ENCODE peak calls at places on chromosomes 2 and 18, in four cellular contexts. S, T, P and L are unnamed samples.

GRCh38 chr18:48326901-48327675 is 82.1 kb downstream of the ZBTB7C start:
- DNase-seq in S (peak; percentile 41), T (no peak), P (no peak), L (no peak)

GRCh38 chr2:69253893-69254292 is 133.1 kb downstream of the GFPT1 start:
- DNase-seq in S (peak; percentile 100), T (no peak), P (no peak), L (no peak)

GRCh38 chr2:65228249-65228750 is 669 bp downstream of the ACTR2 start:
- DNase-seq in S (peak; percentile 49), T (no peak), P (peak; percentile 34), L (no peak)

GRCh38 chr2:171505374-171505773 is 16.9 kb upstream of the CYBRD1 start:
- DNase-seq in S (peak; percentile 43), T (no peak), P (no peak), L (no peak)

GRCh38 chr2:66434679-66435548 is at the start of gene MEIS1:
- DNase-seq in S (peak; percentile 99), T (peak; percentile 85), P (no peak), L (peak; percentile 85)

GRCh38 chr2:23418490-23418911 is 33.5 kb downstream of the KLHL29 start:
- DNase-seq in S (peak; percentile 76), T (no peak), P (no peak), L (peak; percentile 32)

GRCh38 chr2:60565472-60565871 is 12.0 kb upstream of the BCL11A start:
- DNase-seq in S (peak; percentile 43), T (no peak), P (no peak), L (no peak)

GRCh38 chr2:109258905-109259540 is 130.0 kb downstream of the SH3RF3 start:
- DNase-seq in S (no peak), T (no peak), P (no peak), L (no peak)

GRCh38 chr2:239098288-239098970 is 250.5 kb downstream of the TWIST2 start:
- DNase-seq in S (no peak), T (no peak), P (no peak), L (no peak)

GRCh38 chr2:105919191-105919811 is 174.6 kb downstream of the NCK2 start:
- DNase-seq in S (peak; percentile 40), T (no peak), P (no peak), L (no peak)

GRCh38 chr2:177784449-177784845 is 288.1 kb downstream of the PDE11A start:
- DNase-seq in S (peak; percentile 80), T (no peak), P (no peak), L (no peak)

GRCh38 chr2:28915939-28916338 is 21.5 kb downstream of the WDR43 start:
- DNase-seq in S (peak; percentile 87), T (no peak), P (no peak), L (no peak)

GRCh38 chr18:46413684-46414083 is 243.3 kb downstream of the LOXHD1 start:
- DNase-seq in S (no peak), T (no peak), P (no peak), L (no peak)

GRCh38 chr2:5609191-5609590 is 83.0 kb upstream of the SOX11 start:
- DNase-seq in S (no peak), T (no peak), P (no peak), L (no peak)

GRCh38 chr18:12895016-12895415 is 11.0 kb upstream of the PTPN2 start:
- DNase-seq in S (no peak), T (no peak), P (no peak), L (no peak)

GRCh38 chr2:71831208-71831577 is 316.5 kb downstream of the CYP26B1 start:
- DNase-seq in S (peak; percentile 62), T (no peak), P (no peak), L (no peak)

GRCh38 chr18:58552057-58552461 is 76.8 kb downstream of the ALPK2 start:
- DNase-seq in S (no peak), T (no peak), P (no peak), L (no peak)

GRCh38 chr2:189091253-189091652 is 88.3 kb downstream of the COL5A2 start:
- DNase-seq in S (peak; percentile 42), T (no peak), P (no peak), L (no peak)

GRCh38 chr2:165202230-165202629 is 1.6 kb downstream of the SCN3A start:
- DNase-seq in S (no peak), T (no peak), P (no peak), L (no peak)

GRCh38 chr18:31687529-31687928 is 3.1 kb upstream of the B4GALT6 start:
- DNase-seq in S (no peak), T (no peak), P (no peak), L (no peak)

GRCh38 chr2:238240761-238241711 is 1.2 kb upstream of the HES6 start:
- DNase-seq in S (peak; percentile 30), T (no peak), P (peak; percentile 20), L (peak; percentile 70)

GRCh38 chr2:64173156-64174135 is 29.2 kb upstream of the PELI1 start:
- DNase-seq in S (no peak), T (no peak), P (no peak), L (no peak)

GRCh38 chr2:237280235-237280634 is 133.7 kb downstream of the COL6A3 start:
- DNase-seq in S (peak; percentile 93), T (no peak), P (no peak), L (no peak)

GRCh38 chr2:205754924-205755321 is 72.6 kb downstream of the NRP2 start:
- DNase-seq in S (peak; percentile 66), T (no peak), P (no peak), L (peak; percentile 76)

GRCh38 chr2:132804045-132804444 is 134.0 kb upstream of the LYPD1 start:
- DNase-seq in S (peak; percentile 24), T (no peak), P (no peak), L (no peak)

GRCh38 chr18:2002604-2003003 is 568.7 kb downstream of the METTL4 start:
- DNase-seq in S (peak; percentile 49), T (no peak), P (no peak), L (no peak)

GRCh38 chr2:41878056-41878455 is 169.8 kb upstream of the PKDCC start:
- DNase-seq in S (no peak), T (no peak), P (no peak), L (no peak)

GRCh38 chr2:164771897-164772296 is 69.7 kb downstream of the COBLL1 start:
- DNase-seq in S (no peak), T (no peak), P (no peak), L (no peak)

GRCh38 chr2:77520981-77521380 is 1.2 kb downstream of the LRRTM4 start:
- DNase-seq in S (no peak), T (no peak), P (no peak), L (no peak)

GRCh38 chr2:26238301-26238958 is 6.0 kb downstream of the HADHA start:
- DNase-seq in S (peak; percentile 42), T (no peak), P (no peak), L (no peak)
- H3K36me3 ChIP-seq in S (peaks cover 43% of the 10 kb centered on the region), T (peaks cover 6% of the 10 kb centered on the region), P (peaks cover 42% of the 10 kb centered on the region), L (peaks cover 4% of the 10 kb centered on the region)

DNA sequence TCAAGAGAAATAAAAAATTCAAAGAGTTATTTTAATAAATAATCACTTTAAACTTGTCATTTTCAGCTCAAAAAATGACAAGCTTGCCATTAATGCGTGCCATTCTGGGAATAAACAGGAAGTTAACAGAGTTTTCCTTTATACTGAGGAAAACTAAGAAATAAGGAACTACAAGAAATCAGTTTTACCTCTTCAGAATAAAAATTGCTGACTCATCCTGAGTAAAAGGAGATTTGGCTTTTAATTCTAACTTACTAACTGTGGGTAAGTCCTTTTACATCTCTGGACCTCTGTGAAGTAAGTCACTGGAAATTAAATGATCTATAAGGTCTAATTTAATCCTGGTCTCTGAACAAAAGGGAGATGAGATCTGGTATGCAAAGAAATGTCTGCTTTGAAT is 16.1 kb downstream of the CEBPZ start:
- DNase-seq in S (peak; percentile 11), T (no peak), P (no peak), L (no peak)
- H3K36me3 ChIP-seq in S (peaks cover 79% of the 10 kb centered on the region), T (peaks cover 8% of the 10 kb centered on the region), P (peaks cover 69% of the 10 kb centered on the region), L (no peaks in the 10 kb centered on the region)

DNA sequence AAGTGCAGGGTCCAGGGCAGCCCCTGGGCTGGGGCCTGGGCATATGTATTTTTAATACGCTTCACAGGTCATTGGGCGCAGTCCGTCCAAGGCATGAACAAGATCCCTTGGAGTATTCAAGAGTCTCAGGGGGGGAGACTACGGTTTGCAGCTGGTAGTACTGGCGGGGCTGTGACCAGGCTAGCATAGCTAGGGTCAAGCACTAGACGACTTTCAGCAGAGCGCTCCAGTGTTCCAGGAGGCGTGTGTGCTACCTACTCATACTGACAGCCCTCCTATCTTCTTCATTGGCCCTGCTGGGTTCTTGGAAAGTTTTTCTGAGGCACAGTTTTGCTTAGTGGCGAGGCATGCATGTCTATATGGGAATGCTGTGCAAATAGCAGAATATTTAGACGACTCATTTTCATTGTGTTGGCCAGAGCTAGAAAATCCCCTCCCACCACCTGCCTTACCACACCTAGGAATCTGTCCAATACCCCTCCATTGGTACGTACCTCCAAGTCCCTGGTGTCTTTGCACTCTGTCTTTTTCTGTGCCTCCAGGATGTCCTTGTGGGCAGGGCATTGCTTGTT is 68.2 kb downstream of the GLI2 start:
- DNase-seq in S (no peak), T (no peak), P (no peak), L (no peak)
- H3K36me3 ChIP-seq in S (no peaks in the 10 kb centered on the region), T (no peaks in the 10 kb centered on the region), P (no peaks in the 10 kb centered on the region), L (no peaks in the 10 kb centered on the region)

GRCh38 chr18:51051105-51051712 is 21.2 kb downstream of the SMAD4 start:
- DNase-seq in S (peak; percentile 66), T (no peak), P (no peak), L (no peak)

GRCh38 chr18:51053822-51054221 is 23.8 kb downstream of the SMAD4 start:
- DNase-seq in S (no peak), T (no peak), P (no peak), L (no peak)

GRCh38 chr18:51059969-51060368 is 30.0 kb downstream of the SMAD4 start:
- DNase-seq in S (no peak), T (no peak), P (no peak), L (no peak)

GRCh38 chr18:51049137-51049536 is 19.1 kb downstream of the SMAD4 start:
- DNase-seq in S (no peak), T (no peak), P (no peak), L (no peak)

GRCh38 chr18:51054764-51055163 is 24.8 kb downstream of the SMAD4 start:
- DNase-seq in S (peak; percentile 50), T (no peak), P (no peak), L (no peak)
- H3K36me3 ChIP-seq in S (peaks cover 34% of the 10 kb centered on the region), T (peaks cover 4% of the 10 kb centered on the region), P (peaks cover 33% of the 10 kb centered on the region), L (no peaks in the 10 kb centered on the region)

GRCh38 chr2:241070811-241071676 is 31.0 kb downstream of the MTERF4 start:
- DNase-seq in S (no peak), T (no peak), P (no peak), L (no peak)
- H3K36me3 ChIP-seq in S (peaks cover 8% of the 10 kb centered on the region), T (peaks cover 64% of the 10 kb centered on the region), P (peaks cover 19% of the 10 kb centered on the region), L (peaks cover 39% of the 10 kb centered on the region)

GRCh38 chr2:9358846-9359245 is 64.5 kb downstream of the ITGB1BP1 start:
- DNase-seq in S (no peak), T (no peak), P (no peak), L (no peak)

GRCh38 chr2:9359463-9359862 is 63.9 kb downstream of the ITGB1BP1 start:
- DNase-seq in S (no peak), T (no peak), P (no peak), L (no peak)

GRCh38 chr2:9356336-9356735 is 67.0 kb downstream of the ITGB1BP1 start:
- DNase-seq in S (no peak), T (no peak), P (no peak), L (no peak)

GRCh38 chr2:9354318-9354717 is 69.0 kb downstream of the ITGB1BP1 start:
- DNase-seq in S (no peak), T (no peak), P (no peak), L (no peak)

GRCh38 chr2:9355270-9355669 is 68.1 kb downstream of the ITGB1BP1 start:
- DNase-seq in S (no peak), T (no peak), P (no peak), L (no peak)
- H3K36me3 ChIP-seq in S (no peaks in the 10 kb centered on the region), T (peaks cover 30% of the 10 kb centered on the region), P (no peaks in the 10 kb centered on the region), L (peaks cover 84% of the 10 kb centered on the region)

GRCh38 chr18:80147418-80148315 is 38.6 kb downstream of the ADNP2 start:
- DNase-seq in S (peak; percentile 80), T (peak; percentile 87), P (peak; percentile 49), L (peak; percentile 83)
- H3K36me3 ChIP-seq in S (no peaks in the 10 kb centered on the region), T (no peaks in the 10 kb centered on the region), P (no peaks in the 10 kb centered on the region), L (no peaks in the 10 kb centered on the region)